ENCODE peak calls at places on chromosomes 1 and 21, in ten cellular contexts. One of them, this sample, is unnamed.

GRCh38 chr1:183834568-183834967 is 29.6 kb downstream of the RGL1 start:
- DNase-seq in choroid plexus epithelial cell: no peak
- DNase-seq in stimulated activated CD4-positive, alpha-beta T cell treated with anti-CD3 and anti-CD28 coated beads, Interleukin-2, amount 100 ng/mL, for 48 hours: no peak
- DNase-seq in esophagus squamous epithelium: no peak
- DNase-seq in HT1080: no peak
- DNase-seq in naive thymus-derived CD8-positive, alpha-beta T cell: no peak
- DNase-seq in fibroblast of lung: no peak
- DNase-seq in D721Med: no peak
- DNase-seq in HepG2: no peak
- DNase-seq in bronchial epithelial cell: no peak
- DNase-seq in this sample: no peak

GRCh38 chr1:228062085-228062791 is 20.3 kb upstream of the ARF1 start:
- DNase-seq in choroid plexus epithelial cell: no peak
- DNase-seq in stimulated activated CD4-positive, alpha-beta T cell treated with anti-CD3 and anti-CD28 coated beads, Interleukin-2, amount 100 ng/mL, for 48 hours: no peak
- DNase-seq in esophagus squamous epithelium: no peak
- DNase-seq in HT1080: no peak
- DNase-seq in naive thymus-derived CD8-positive, alpha-beta T cell: no peak
- DNase-seq in fibroblast of lung: no peak
- DNase-seq in D721Med: no peak
- DNase-seq in HepG2: no peak
- DNase-seq in bronchial epithelial cell: no peak
- DNase-seq in this sample: no peak

GRCh38 chr1:11880911-11881748 is 22.4 kb upstream of the NPPB start:
- DNase-seq in choroid plexus epithelial cell: no peak
- DNase-seq in stimulated activated CD4-positive, alpha-beta T cell treated with anti-CD3 and anti-CD28 coated beads, Interleukin-2, amount 100 ng/mL, for 48 hours: no peak
- DNase-seq in esophagus squamous epithelium: no peak
- DNase-seq in HT1080: no peak
- DNase-seq in naive thymus-derived CD8-positive, alpha-beta T cell: no peak
- DNase-seq in fibroblast of lung: no peak
- DNase-seq in D721Med: no peak
- DNase-seq in HepG2: no peak
- DNase-seq in bronchial epithelial cell: no peak
- DNase-seq in this sample: no peak

GRCh38 chr1:3905953-3906671 is 6.0 kb upstream of the C1orf174 start:
- DNase-seq in choroid plexus epithelial cell: no peak
- DNase-seq in stimulated activated CD4-positive, alpha-beta T cell treated with anti-CD3 and anti-CD28 coated beads, Interleukin-2, amount 100 ng/mL, for 48 hours: no peak
- DNase-seq in esophagus squamous epithelium: no peak
- DNase-seq in HT1080: no peak
- DNase-seq in naive thymus-derived CD8-positive, alpha-beta T cell: no peak
- DNase-seq in fibroblast of lung: no peak
- DNase-seq in D721Med: no peak
- DNase-seq in HepG2: no peak
- DNase-seq in bronchial epithelial cell: no peak
- DNase-seq in this sample: no peak

GRCh38 chr1:66416295-66416694 is 117.7 kb upstream of the SGIP1 start:
- DNase-seq in choroid plexus epithelial cell: peak; percentile 50
- DNase-seq in stimulated activated CD4-positive, alpha-beta T cell treated with anti-CD3 and anti-CD28 coated beads, Interleukin-2, amount 100 ng/mL, for 48 hours: no peak
- DNase-seq in esophagus squamous epithelium: no peak
- DNase-seq in HT1080: no peak
- DNase-seq in naive thymus-derived CD8-positive, alpha-beta T cell: no peak
- DNase-seq in fibroblast of lung: no peak
- DNase-seq in D721Med: no peak
- DNase-seq in HepG2: no peak
- DNase-seq in bronchial epithelial cell: peak; percentile 56
- DNase-seq in this sample: peak; percentile 70

GRCh38 chr1:164704954-164705353 is 146.0 kb downstream of the PBX1 start:
- DNase-seq in choroid plexus epithelial cell: no peak
- DNase-seq in stimulated activated CD4-positive, alpha-beta T cell treated with anti-CD3 and anti-CD28 coated beads, Interleukin-2, amount 100 ng/mL, for 48 hours: no peak
- DNase-seq in esophagus squamous epithelium: no peak
- DNase-seq in HT1080: no peak
- DNase-seq in naive thymus-derived CD8-positive, alpha-beta T cell: no peak
- DNase-seq in fibroblast of lung: no peak
- DNase-seq in D721Med: no peak
- DNase-seq in HepG2: no peak
- DNase-seq in bronchial epithelial cell: no peak
- DNase-seq in this sample: no peak

GRCh38 chr1:17287377-17287776 is 20.6 kb upstream of the PADI4 start:
- DNase-seq in choroid plexus epithelial cell: peak; percentile 75
- DNase-seq in stimulated activated CD4-positive, alpha-beta T cell treated with anti-CD3 and anti-CD28 coated beads, Interleukin-2, amount 100 ng/mL, for 48 hours: no peak
- DNase-seq in esophagus squamous epithelium: no peak
- DNase-seq in HT1080: peak; percentile 93
- DNase-seq in naive thymus-derived CD8-positive, alpha-beta T cell: no peak
- DNase-seq in fibroblast of lung: peak; percentile 87
- DNase-seq in D721Med: no peak
- DNase-seq in HepG2: no peak
- DNase-seq in bronchial epithelial cell: peak; percentile 94
- DNase-seq in this sample: peak; percentile 76

GRCh38 chr1:8096105-8097011 is 70.2 kb upstream of the ERRFI1 start:
- DNase-seq in choroid plexus epithelial cell: peak; percentile 90
- DNase-seq in stimulated activated CD4-positive, alpha-beta T cell treated with anti-CD3 and anti-CD28 coated beads, Interleukin-2, amount 100 ng/mL, for 48 hours: no peak
- DNase-seq in esophagus squamous epithelium: no peak
- DNase-seq in HT1080: peak; percentile 96
- DNase-seq in naive thymus-derived CD8-positive, alpha-beta T cell: no peak
- DNase-seq in fibroblast of lung: peak; percentile 92
- DNase-seq in D721Med: no peak
- DNase-seq in HepG2: no peak
- DNase-seq in bronchial epithelial cell: peak; percentile 92
- DNase-seq in this sample: peak; percentile 68

GRCh38 chr1:175536921-175537320 is 206.5 kb downstream of the TNR start:
- DNase-seq in choroid plexus epithelial cell: no peak
- DNase-seq in stimulated activated CD4-positive, alpha-beta T cell treated with anti-CD3 and anti-CD28 coated beads, Interleukin-2, amount 100 ng/mL, for 48 hours: no peak
- DNase-seq in esophagus squamous epithelium: no peak
- DNase-seq in HT1080: no peak
- DNase-seq in naive thymus-derived CD8-positive, alpha-beta T cell: no peak
- DNase-seq in fibroblast of lung: no peak
- DNase-seq in D721Med: no peak
- DNase-seq in HepG2: no peak
- DNase-seq in bronchial epithelial cell: no peak
- DNase-seq in this sample: no peak

GRCh38 chr1:12583484-12583883 is 34.5 kb downstream of the DHRS3 start:
- DNase-seq in choroid plexus epithelial cell: no peak
- DNase-seq in stimulated activated CD4-positive, alpha-beta T cell treated with anti-CD3 and anti-CD28 coated beads, Interleukin-2, amount 100 ng/mL, for 48 hours: no peak
- DNase-seq in esophagus squamous epithelium: no peak
- DNase-seq in HT1080: no peak
- DNase-seq in naive thymus-derived CD8-positive, alpha-beta T cell: no peak
- DNase-seq in fibroblast of lung: no peak
- DNase-seq in D721Med: no peak
- DNase-seq in HepG2: no peak
- DNase-seq in bronchial epithelial cell: no peak
- DNase-seq in this sample: no peak

GRCh38 chr1:165329104-165329503 is 27.4 kb downstream of the LMX1A start:
- DNase-seq in choroid plexus epithelial cell: no peak
- DNase-seq in stimulated activated CD4-positive, alpha-beta T cell treated with anti-CD3 and anti-CD28 coated beads, Interleukin-2, amount 100 ng/mL, for 48 hours: no peak
- DNase-seq in esophagus squamous epithelium: no peak
- DNase-seq in HT1080: no peak
- DNase-seq in naive thymus-derived CD8-positive, alpha-beta T cell: no peak
- DNase-seq in fibroblast of lung: no peak
- DNase-seq in D721Med: no peak
- DNase-seq in HepG2: no peak
- DNase-seq in bronchial epithelial cell: no peak
- DNase-seq in this sample: no peak

GRCh38 chr1:41464886-41465285 is 19.6 kb downstream of the EDN2 start:
- DNase-seq in choroid plexus epithelial cell: no peak
- DNase-seq in stimulated activated CD4-positive, alpha-beta T cell treated with anti-CD3 and anti-CD28 coated beads, Interleukin-2, amount 100 ng/mL, for 48 hours: no peak
- DNase-seq in esophagus squamous epithelium: no peak
- DNase-seq in HT1080: peak; percentile 40
- DNase-seq in naive thymus-derived CD8-positive, alpha-beta T cell: no peak
- DNase-seq in fibroblast of lung: peak; percentile 15
- DNase-seq in D721Med: no peak
- DNase-seq in HepG2: no peak
- DNase-seq in bronchial epithelial cell: no peak
- DNase-seq in this sample: no peak

GRCh38 chr1:91546876-91547275 is 46.2 kb downstream of the CDC7 start:
- DNase-seq in choroid plexus epithelial cell: no peak
- DNase-seq in stimulated activated CD4-positive, alpha-beta T cell treated with anti-CD3 and anti-CD28 coated beads, Interleukin-2, amount 100 ng/mL, for 48 hours: no peak
- DNase-seq in esophagus squamous epithelium: no peak
- DNase-seq in HT1080: no peak
- DNase-seq in naive thymus-derived CD8-positive, alpha-beta T cell: no peak
- DNase-seq in fibroblast of lung: no peak
- DNase-seq in D721Med: no peak
- DNase-seq in HepG2: no peak
- DNase-seq in bronchial epithelial cell: no peak
- DNase-seq in this sample: no peak

GRCh38 chr1:91585982-91586381 is 85.3 kb downstream of the CDC7 start:
- DNase-seq in choroid plexus epithelial cell: no peak
- DNase-seq in stimulated activated CD4-positive, alpha-beta T cell treated with anti-CD3 and anti-CD28 coated beads, Interleukin-2, amount 100 ng/mL, for 48 hours: no peak
- DNase-seq in esophagus squamous epithelium: no peak
- DNase-seq in HT1080: no peak
- DNase-seq in naive thymus-derived CD8-positive, alpha-beta T cell: no peak
- DNase-seq in fibroblast of lung: no peak
- DNase-seq in D721Med: no peak
- DNase-seq in HepG2: no peak
- DNase-seq in bronchial epithelial cell: no peak
- DNase-seq in this sample: no peak

GRCh38 chr1:27604579-27605299 is 795 bp upstream of the AHDC1 start:
- DNase-seq in choroid plexus epithelial cell: no peak
- DNase-seq in stimulated activated CD4-positive, alpha-beta T cell treated with anti-CD3 and anti-CD28 coated beads, Interleukin-2, amount 100 ng/mL, for 48 hours: no peak
- DNase-seq in esophagus squamous epithelium: no peak
- DNase-seq in HT1080: peak; percentile 34
- DNase-seq in naive thymus-derived CD8-positive, alpha-beta T cell: no peak
- DNase-seq in fibroblast of lung: no peak
- DNase-seq in D721Med: no peak
- DNase-seq in HepG2: no peak
- DNase-seq in bronchial epithelial cell: no peak
- DNase-seq in this sample: no peak

GRCh38 chr21:26421724-26422123 is 151.4 kb downstream of the CYYR1 start:
- DNase-seq in choroid plexus epithelial cell: no peak
- DNase-seq in stimulated activated CD4-positive, alpha-beta T cell treated with anti-CD3 and anti-CD28 coated beads, Interleukin-2, amount 100 ng/mL, for 48 hours: no peak
- DNase-seq in esophagus squamous epithelium: no peak
- DNase-seq in HT1080: no peak
- DNase-seq in naive thymus-derived CD8-positive, alpha-beta T cell: no peak
- DNase-seq in fibroblast of lung: no peak
- DNase-seq in D721Med: no peak
- DNase-seq in HepG2: no peak
- DNase-seq in bronchial epithelial cell: peak; percentile 63
- DNase-seq in this sample: no peak

GRCh38 chr1:237590381-237590780 is 300.3 kb downstream of the ZP4 start:
- DNase-seq in choroid plexus epithelial cell: no peak
- DNase-seq in stimulated activated CD4-positive, alpha-beta T cell treated with anti-CD3 and anti-CD28 coated beads, Interleukin-2, amount 100 ng/mL, for 48 hours: no peak
- DNase-seq in esophagus squamous epithelium: no peak
- DNase-seq in HT1080: peak; percentile 85
- DNase-seq in naive thymus-derived CD8-positive, alpha-beta T cell: no peak
- DNase-seq in fibroblast of lung: no peak
- DNase-seq in D721Med: no peak
- DNase-seq in HepG2: no peak
- DNase-seq in bronchial epithelial cell: no peak
- DNase-seq in this sample: no peak

GRCh38 chr1:3311711-3312110 is 142.8 kb upstream of the ARHGEF16 start:
- DNase-seq in choroid plexus epithelial cell: no peak
- DNase-seq in stimulated activated CD4-positive, alpha-beta T cell treated with anti-CD3 and anti-CD28 coated beads, Interleukin-2, amount 100 ng/mL, for 48 hours: no peak
- DNase-seq in esophagus squamous epithelium: no peak
- DNase-seq in HT1080: no peak
- DNase-seq in naive thymus-derived CD8-positive, alpha-beta T cell: no peak
- DNase-seq in fibroblast of lung: no peak
- DNase-seq in D721Med: no peak
- DNase-seq in HepG2: no peak
- DNase-seq in bronchial epithelial cell: no peak
- DNase-seq in this sample: no peak

GRCh38 chr1:51945591-51945990 is 44.9 kb downstream of the RAB3B start:
- DNase-seq in choroid plexus epithelial cell: peak; percentile 15
- DNase-seq in stimulated activated CD4-positive, alpha-beta T cell treated with anti-CD3 and anti-CD28 coated beads, Interleukin-2, amount 100 ng/mL, for 48 hours: no peak
- DNase-seq in esophagus squamous epithelium: no peak
- DNase-seq in HT1080: peak; percentile 35
- DNase-seq in naive thymus-derived CD8-positive, alpha-beta T cell: no peak
- DNase-seq in fibroblast of lung: peak; percentile 50
- DNase-seq in D721Med: no peak
- DNase-seq in HepG2: no peak
- DNase-seq in bronchial epithelial cell: no peak
- DNase-seq in this sample: peak; percentile 45

GRCh38 chr1:64675718-64676345 is 69.0 kb upstream of the RAVER2 start:
- DNase-seq in choroid plexus epithelial cell: peak; percentile 64
- DNase-seq in stimulated activated CD4-positive, alpha-beta T cell treated with anti-CD3 and anti-CD28 coated beads, Interleukin-2, amount 100 ng/mL, for 48 hours: no peak
- DNase-seq in esophagus squamous epithelium: no peak
- DNase-seq in HT1080: no peak
- DNase-seq in naive thymus-derived CD8-positive, alpha-beta T cell: no peak
- DNase-seq in fibroblast of lung: peak; percentile 14
- DNase-seq in D721Med: no peak
- DNase-seq in HepG2: peak; percentile 3
- DNase-seq in bronchial epithelial cell: peak; percentile 30
- DNase-seq in this sample: peak; percentile 17

GRCh38 chr1:204398197-204399125 is 13.2 kb downstream of the PPP1R15B start:
- DNase-seq in choroid plexus epithelial cell: peak; percentile 82
- DNase-seq in stimulated activated CD4-positive, alpha-beta T cell treated with anti-CD3 and anti-CD28 coated beads, Interleukin-2, amount 100 ng/mL, for 48 hours: peak; percentile 30
- DNase-seq in esophagus squamous epithelium: no peak
- DNase-seq in HT1080: peak; percentile 76
- DNase-seq in naive thymus-derived CD8-positive, alpha-beta T cell: peak; percentile 44
- DNase-seq in fibroblast of lung: peak; percentile 57
- DNase-seq in D721Med: peak; percentile 62
- DNase-seq in HepG2: peak; percentile 94
- DNase-seq in bronchial epithelial cell: peak; percentile 82
- DNase-seq in this sample: peak; percentile 48

GRCh38 chr1:81377406-81377805 is 423.3 kb upstream of the ADGRL2 start:
- DNase-seq in choroid plexus epithelial cell: no peak
- DNase-seq in stimulated activated CD4-positive, alpha-beta T cell treated with anti-CD3 and anti-CD28 coated beads, Interleukin-2, amount 100 ng/mL, for 48 hours: no peak
- DNase-seq in esophagus squamous epithelium: no peak
- DNase-seq in HT1080: no peak
- DNase-seq in naive thymus-derived CD8-positive, alpha-beta T cell: no peak
- DNase-seq in fibroblast of lung: no peak
- DNase-seq in D721Med: no peak
- DNase-seq in HepG2: no peak
- DNase-seq in bronchial epithelial cell: peak; percentile 5
- DNase-seq in this sample: no peak

GRCh38 chr1:196309386-196309785 is 298.9 kb downstream of the KCNT2 start:
- DNase-seq in choroid plexus epithelial cell: peak; percentile 73
- DNase-seq in stimulated activated CD4-positive, alpha-beta T cell treated with anti-CD3 and anti-CD28 coated beads, Interleukin-2, amount 100 ng/mL, for 48 hours: no peak
- DNase-seq in esophagus squamous epithelium: no peak
- DNase-seq in HT1080: peak; percentile 39
- DNase-seq in naive thymus-derived CD8-positive, alpha-beta T cell: no peak
- DNase-seq in fibroblast of lung: peak; percentile 30
- DNase-seq in D721Med: no peak
- DNase-seq in HepG2: peak; percentile 3
- DNase-seq in bronchial epithelial cell: peak; percentile 62
- DNase-seq in this sample: peak; percentile 35

GRCh38 chr1:1678581-1679380 is 13.8 kb downstream of the SLC35E2B start:
- DNase-seq in choroid plexus epithelial cell: no peak
- DNase-seq in stimulated activated CD4-positive, alpha-beta T cell treated with anti-CD3 and anti-CD28 coated beads, Interleukin-2, amount 100 ng/mL, for 48 hours: no peak
- DNase-seq in esophagus squamous epithelium: no peak
- DNase-seq in HT1080: no peak
- DNase-seq in naive thymus-derived CD8-positive, alpha-beta T cell: no peak
- DNase-seq in fibroblast of lung: no peak
- DNase-seq in D721Med: no peak
- DNase-seq in HepG2: peak; percentile 86
- DNase-seq in bronchial epithelial cell: no peak
- DNase-seq in this sample: no peak

GRCh38 chr1:119007343-119007671 is 19.2 kb upstream of the TBX15 start:
- DNase-seq in choroid plexus epithelial cell: no peak
- DNase-seq in stimulated activated CD4-positive, alpha-beta T cell treated with anti-CD3 and anti-CD28 coated beads, Interleukin-2, amount 100 ng/mL, for 48 hours: no peak
- DNase-seq in esophagus squamous epithelium: no peak
- DNase-seq in HT1080: no peak
- DNase-seq in naive thymus-derived CD8-positive, alpha-beta T cell: no peak
- DNase-seq in fibroblast of lung: no peak
- DNase-seq in D721Med: no peak
- DNase-seq in HepG2: no peak
- DNase-seq in bronchial epithelial cell: no peak
- DNase-seq in this sample: no peak

GRCh38 chr1:241225741-241226140 is 131.3 kb downstream of the RGS7 start:
- DNase-seq in choroid plexus epithelial cell: no peak
- DNase-seq in stimulated activated CD4-positive, alpha-beta T cell treated with anti-CD3 and anti-CD28 coated beads, Interleukin-2, amount 100 ng/mL, for 48 hours: no peak
- DNase-seq in esophagus squamous epithelium: no peak
- DNase-seq in HT1080: no peak
- DNase-seq in naive thymus-derived CD8-positive, alpha-beta T cell: no peak
- DNase-seq in fibroblast of lung: no peak
- DNase-seq in D721Med: no peak
- DNase-seq in HepG2: no peak
- DNase-seq in bronchial epithelial cell: no peak
- DNase-seq in this sample: peak; percentile 10

GRCh38 chr1:163174524-163175437 is 27.9 kb downstream of the RGS5 start:
- DNase-seq in choroid plexus epithelial cell: peak; percentile 87
- DNase-seq in stimulated activated CD4-positive, alpha-beta T cell treated with anti-CD3 and anti-CD28 coated beads, Interleukin-2, amount 100 ng/mL, for 48 hours: peak; percentile 46
- DNase-seq in esophagus squamous epithelium: no peak
- DNase-seq in HT1080: peak; percentile 43
- DNase-seq in naive thymus-derived CD8-positive, alpha-beta T cell: no peak
- DNase-seq in fibroblast of lung: peak; percentile 59
- DNase-seq in D721Med: peak; percentile 21
- DNase-seq in HepG2: peak; percentile 20
- DNase-seq in bronchial epithelial cell: peak; percentile 44
- DNase-seq in this sample: peak; percentile 71

GRCh38 chr1:245650441-245650840 is 495.7 kb downstream of the KIF26B start:
- DNase-seq in choroid plexus epithelial cell: no peak
- DNase-seq in stimulated activated CD4-positive, alpha-beta T cell treated with anti-CD3 and anti-CD28 coated beads, Interleukin-2, amount 100 ng/mL, for 48 hours: no peak
- DNase-seq in esophagus squamous epithelium: no peak
- DNase-seq in HT1080: no peak
- DNase-seq in naive thymus-derived CD8-positive, alpha-beta T cell: no peak
- DNase-seq in fibroblast of lung: no peak
- DNase-seq in D721Med: no peak
- DNase-seq in HepG2: no peak
- DNase-seq in bronchial epithelial cell: no peak
- DNase-seq in this sample: no peak

This sample was measured in fibroblast of gingiva.